ENCODE peak calls at places on chromosomes 1 and 21, in six cellular contexts. T, J, R, S, N and K are unnamed samples.

GRCh38 chr1:150186789-150187559 is 37.3 kb downstream of the PLEKHO1 start:
- DNase-seq in T (no peak), J (peak; percentile 66), R (peak; percentile 64), S (no peak), N (peak; percentile 46), K (peak; percentile 65)

GRCh38 chr1:150621497-150622113 is 7.8 kb downstream of the ENSA start:
- DNase-seq in T (no peak), J (peak; percentile 47), R (no peak), S (no peak), N (peak; percentile 48), K (peak; percentile 57)

GRCh38 chr1:228927947-228928898 is 192.9 kb downstream of the RHOU start:
- DNase-seq in T (no peak), J (no peak), R (no peak), S (no peak), N (no peak), K (no peak)

GRCh38 chr1:5915587-5916571 is 76.3 kb downstream of the NPHP4 start:
- DNase-seq in T (peak; percentile 5), J (peak; percentile 66), R (peak; percentile 53), S (no peak), N (peak; percentile 30), K (no peak)

GRCh38 chr1:25223471-25223870 is 8.8 kb downstream of the SYF2 start:
- DNase-seq in T (no peak), J (no peak), R (no peak), S (no peak), N (no peak), K (no peak)

GRCh38 chr21:27382404-27382803 is 415.5 kb upstream of the ADAMTS5 start:
- DNase-seq in T (no peak), J (no peak), R (no peak), S (no peak), N (no peak), K (no peak)

GRCh38 chr1:119971710-119972570 is 75.6 kb upstream of the ADAM30 start:
- DNase-seq in T (no peak), J (no peak), R (no peak), S (no peak), N (no peak), K (no peak)

GRCh38 chr1:198121058-198121829 is 35.6 kb upstream of the NEK7 start:
- DNase-seq in T (no peak), J (no peak), R (peak; percentile 11), S (no peak), N (no peak), K (no peak)

GRCh38 chr21:45329261-45330074 is 41.8 kb upstream of the POFUT2 start:
- DNase-seq in T (no peak), J (no peak), R (no peak), S (no peak), N (no peak), K (no peak)

GRCh38 chr1:46442317-46443161 is 47.1 kb upstream of the DMBX1 start:
- DNase-seq in T (no peak), J (peak; percentile 81), R (peak; percentile 95), S (peak; percentile 83), N (peak; percentile 71), K (peak; percentile 82)

GRCh38 chr1:225862581-225862950 is 19.6 kb downstream of the TMEM63A start:
- DNase-seq in T (no peak), J (no peak), R (no peak), S (no peak), N (no peak), K (no peak)

DNA sequence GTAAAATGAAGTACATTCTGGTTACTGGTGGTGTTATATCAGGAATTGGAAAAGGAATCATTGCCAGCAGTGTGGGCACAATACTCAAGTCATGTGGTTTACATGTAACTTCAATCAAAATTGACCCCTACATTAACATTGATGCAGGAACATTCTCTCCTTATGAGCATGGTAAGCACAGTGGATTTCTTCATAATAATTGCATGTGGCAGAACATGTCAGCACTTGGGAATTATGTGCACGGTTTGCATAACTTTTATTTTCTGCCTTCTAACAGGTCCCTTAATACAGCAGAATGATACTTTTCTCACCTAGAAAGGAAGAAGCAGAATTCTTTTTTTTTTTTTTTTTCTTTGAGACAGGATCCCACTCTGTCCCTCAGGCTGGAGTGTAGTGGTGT is 3.8 kb downstream of the CTPS1 start:
- DNase-seq in T (no peak), J (no peak), R (no peak), S (no peak), N (no peak), K (no peak)
- H3K4me3 ChIP-seq in T (no peak overlapping the region), J (no peak overlapping the region), R (no peak overlapping the region), S (no peak overlapping the region), N (no peak overlapping the region), K (no peak overlapping the region)

GRCh38 chr1:224211262-224211962 is 28.4 kb downstream of the DEGS1 start:
- DNase-seq in T (no peak), J (peak; percentile 62), R (no peak), S (no peak), N (peak; percentile 57), K (no peak)
- TF ChIP-seq GABPA in T (no peak), J (no peak), R (no peak), S (no peak), N (no peak), K (no peak)

GRCh38 chr1:186617860-186618780 is 62.1 kb downstream of the PTGS2 start:
- DNase-seq in T (peak; percentile 73), J (no peak), R (no peak), S (no peak), N (no peak), K (peak; percentile 79)
- H3K4me3 ChIP-seq in T (peak overlapping the region; percentile 45), J (peak overlapping the region; percentile 41), R (no peak overlapping the region), S (no peak overlapping the region), N (no peak overlapping the region), K (no peak overlapping the region)

GRCh38 chr21:38988211-38989096 is 182.7 kb downstream of the ETS2 start:
- DNase-seq in T (no peak), J (no peak), R (no peak), S (no peak), N (no peak), K (no peak)

GRCh38 chr21:38990424-38990794 is 184.7 kb downstream of the ETS2 start:
- DNase-seq in T (no peak), J (peak; percentile 49), R (no peak), S (no peak), N (peak; percentile 61), K (no peak)

GRCh38 chr21:38989097-38989744 is 183.5 kb downstream of the ETS2 start:
- DNase-seq in T (no peak), J (no peak), R (no peak), S (no peak), N (no peak), K (no peak)

GRCh38 chr21:38987551-38988210 is 182.0 kb downstream of the ETS2 start:
- DNase-seq in T (no peak), J (no peak), R (no peak), S (no peak), N (no peak), K (no peak)

DNA sequence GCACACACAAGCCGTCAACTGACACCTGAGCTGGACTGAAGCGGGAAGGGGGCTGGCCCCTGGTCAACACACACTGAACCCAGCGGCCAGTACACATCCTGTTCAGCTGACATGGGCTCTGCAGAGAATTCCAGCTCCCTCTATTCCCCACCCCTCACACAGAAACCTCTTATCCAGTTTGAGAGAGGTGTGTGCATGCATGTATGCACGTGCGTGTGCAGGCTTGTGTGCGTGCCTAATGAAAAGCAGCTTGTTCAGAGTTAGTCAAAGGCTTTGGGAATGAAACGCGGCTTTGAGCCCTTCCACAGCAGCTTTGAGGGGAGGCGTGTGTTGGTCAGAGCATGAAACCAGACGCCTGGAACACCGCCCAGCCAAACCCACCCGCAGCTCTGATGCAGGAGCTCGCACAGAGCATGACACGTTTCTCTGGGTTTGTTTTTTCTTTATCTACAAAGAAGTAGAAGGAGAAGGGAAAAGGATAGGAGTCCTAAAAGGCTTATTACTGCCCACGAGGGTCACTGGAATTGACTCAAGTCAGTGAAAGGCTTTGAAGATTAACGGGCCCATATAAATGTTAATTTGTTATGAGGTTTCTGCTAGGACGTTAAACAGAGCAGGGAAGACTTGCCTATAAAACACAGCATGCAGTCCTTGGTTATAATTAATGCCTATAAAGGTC is 184.2 kb downstream of the ETS2 start:
- DNase-seq in T (no peak), J (peak; percentile 77), R (no peak), S (no peak), N (peak; percentile 88), K (no peak)
- TF ChIP-seq GABPA in T (no peak), J (no peak), R (no peak), S (no peak), N (no peak), K (no peak)